ENCODE peak calls at places on chromosome 15, in six cellular contexts. X is fibroblast of the conjunctiva; F is astrocyte of the spinal cord; L is BJ; C is activated naive CD8-positive, alpha-beta T cell treated with anti-CD3 and anti-CD28 coated beads, Interleukin-2, amount 50 U/mL, for 24 hours; Z is stomach. Q is an unnamed sample.

GRCh38 chr15:96340611-96341464 is 10.3 kb downstream of the NR2F2 start:
- DNase-seq in X (no peak), F (peak; percentile 71), L (no peak), C (no peak), Z (no peak), Q (peak; percentile 49)

GRCh38 chr15:45616901-45617323 is 17.9 kb upstream of the SQOR start:
- DNase-seq in X (no peak), F (no peak), L (no peak), C (no peak), Z (no peak), Q (no peak)

GRCh38 chr15:101526442-101526841 is 36.9 kb upstream of the PCSK6 start:
- DNase-seq in X (no peak), F (no peak), L (no peak), C (no peak), Z (no peak), Q (no peak)

GRCh38 chr15:84824260-84824690 is 7.1 kb downstream of the ALPK3 start:
- DNase-seq in X (peak; percentile 20), F (no peak), L (no peak), C (no peak), Z (no peak), Q (no peak)

GRCh38 chr15:82113116-82113715 is 67.4 kb upstream of the MEX3B start:
- DNase-seq in X (no peak), F (no peak), L (no peak), C (no peak), Z (no peak), Q (no peak)

GRCh38 chr15:67761343-67761742 is 64.0 kb upstream of the SKOR1 start:
- DNase-seq in X (no peak), F (no peak), L (no peak), C (no peak), Z (no peak), Q (no peak)

GRCh38 chr15:86493884-86494283 is 414.2 kb downstream of the AGBL1 start:
- DNase-seq in X (no peak), F (no peak), L (no peak), C (no peak), Z (no peak), Q (no peak)

GRCh38 chr15:41241251-41241964 is 10.3 kb downstream of the CHP1 start:
- DNase-seq in X (no peak), F (no peak), L (no peak), C (no peak), Z (peak; percentile 81), Q (no peak)

GRCh38 chr15:101207867-101208288 is 44.0 kb downstream of the CHSY1 start:
- DNase-seq in X (no peak), F (peak; percentile 53), L (no peak), C (no peak), Z (peak; percentile 42), Q (no peak)

GRCh38 chr15:95210436-95210981 is 979.1 kb downstream of the MCTP2 start:
- DNase-seq in X (no peak), F (no peak), L (no peak), C (no peak), Z (no peak), Q (no peak)

GRCh38 chr15:50109086-50109987 is 9.7 kb downstream of the ATP8B4 start:
- DNase-seq in X (no peak), F (peak; percentile 69), L (no peak), C (no peak), Z (no peak), Q (no peak)

GRCh38 chr15:58771621-58772235 is 626 bp downstream of the MINDY2 start:
- DNase-seq in X (no peak), F (peak; percentile 14), L (no peak), C (peak; percentile 33), Z (peak; percentile 56), Q (peak; percentile 33)

GRCh38 chr15:84079885-84080777 is 155.4 kb upstream of the GOLGA6L4 start:
- DNase-seq in X (no peak), F (peak; percentile 13), L (no peak), C (peak; percentile 52), Z (peak; percentile 26), Q (peak; percentile 33)

GRCh38 chr15:85335193-85335939 is 45.0 kb upstream of the AKAP13 start:
- DNase-seq in X (no peak), F (no peak), L (no peak), C (no peak), Z (no peak), Q (no peak)

GRCh38 chr15:61041886-61042285 is 187.2 kb downstream of the RORA start:
- DNase-seq in X (no peak), F (no peak), L (no peak), C (no peak), Z (no peak), Q (no peak)

GRCh38 chr15:40749151-40749630 is 5.9 kb downstream of the RMDN3 start:
- DNase-seq in X (no peak), F (no peak), L (no peak), C (no peak), Z (no peak), Q (no peak)

GRCh38 chr15:85477730-85478129 is 97.3 kb downstream of the AKAP13 start:
- DNase-seq in X (no peak), F (peak; percentile 82), L (no peak), C (no peak), Z (no peak), Q (peak; percentile 91)

GRCh38 chr15:96367436-96368200 is 37.1 kb downstream of the NR2F2 start:
- DNase-seq in X (no peak), F (no peak), L (no peak), C (no peak), Z (no peak), Q (no peak)

GRCh38 chr15:93358171-93359036 is 269.4 kb upstream of the RGMA start:
- DNase-seq in X (no peak), F (no peak), L (no peak), C (no peak), Z (no peak), Q (no peak)

GRCh38 chr15:40063563-40064011 is 24.6 kb upstream of the SRP14 start:
- DNase-seq in X (peak; percentile 72), F (peak; percentile 71), L (no peak), C (no peak), Z (no peak), Q (no peak)

GRCh38 chr15:100764778-100765457 is 114.7 kb upstream of the ALDH1A3 start:
- DNase-seq in X (peak; percentile 88), F (peak; percentile 91), L (no peak), C (no peak), Z (no peak), Q (no peak)

GRCh38 chr15:68197661-68198437 is 7.3 kb downstream of the CALML4 start:
- DNase-seq in X (no peak), F (no peak), L (no peak), C (no peak), Z (no peak), Q (no peak)

GRCh38 chr15:33780011-33780768 is 188.1 kb upstream of the CHRM5 start:
- DNase-seq in X (no peak), F (no peak), L (no peak), C (no peak), Z (no peak), Q (no peak)

GRCh38 chr15:34055868-34056595 is 17.0 kb upstream of the AVEN start:
- DNase-seq in X (no peak), F (peak; percentile 75), L (peak; percentile 64), C (no peak), Z (no peak), Q (peak; percentile 70)

Q was measured in ACHN.